ENCODE peak calls at places on chromosomes 5 and 9, in eight cellular contexts. One of them, this sample, is unnamed.

GRCh38 chr5:142012792-142013388 is at the start of gene GNPDA1:
- DNase-seq in lower leg skin: peak
- DNase-seq in cardiac muscle cell: peak
- DNase-seq in fibroblast of lung: peak
- DNase-seq in Calu3: peak
- DNase-seq in pancreas: peak
- DNase-seq in uterus: peak
- DNase-seq in nephron progenitor cell: peak
- DNase-seq in this sample: no peak

GRCh38 chr5:168404366-168404765 is 81.9 kb upstream of the RARS1 start:
- DNase-seq in lower leg skin: no peak
- DNase-seq in cardiac muscle cell: no peak
- DNase-seq in fibroblast of lung: peak
- DNase-seq in Calu3: no peak
- DNase-seq in pancreas: no peak
- DNase-seq in uterus: no peak
- DNase-seq in nephron progenitor cell: no peak
- DNase-seq in this sample: peak

GRCh38 chr5:80318212-80318611 is 1.6 kb upstream of the SPZ1 start:
- DNase-seq in lower leg skin: no peak
- DNase-seq in cardiac muscle cell: no peak
- DNase-seq in fibroblast of lung: peak
- DNase-seq in Calu3: no peak
- DNase-seq in pancreas: no peak
- DNase-seq in uterus: peak
- DNase-seq in nephron progenitor cell: peak
- DNase-seq in this sample: peak

GRCh38 chr5:6576861-6577501 is 55.9 kb downstream of the NSUN2 start:
- DNase-seq in lower leg skin: peak
- DNase-seq in cardiac muscle cell: peak
- DNase-seq in fibroblast of lung: peak
- DNase-seq in Calu3: peak
- DNase-seq in pancreas: no peak
- DNase-seq in uterus: no peak
- DNase-seq in nephron progenitor cell: no peak
- DNase-seq in this sample: peak

GRCh38 chr5:98474802-98475201 is 298.7 kb upstream of the RGMB start:
- DNase-seq in lower leg skin: no peak
- DNase-seq in cardiac muscle cell: no peak
- DNase-seq in fibroblast of lung: no peak
- DNase-seq in Calu3: no peak
- DNase-seq in pancreas: no peak
- DNase-seq in uterus: no peak
- DNase-seq in nephron progenitor cell: no peak
- DNase-seq in this sample: no peak

GRCh38 chr9:92763721-92764380 is 782 bp downstream of the BICD2 start:
- DNase-seq in lower leg skin: peak
- DNase-seq in cardiac muscle cell: peak
- DNase-seq in fibroblast of lung: peak
- DNase-seq in Calu3: no peak
- DNase-seq in pancreas: no peak
- DNase-seq in uterus: no peak
- DNase-seq in nephron progenitor cell: peak
- DNase-seq in this sample: no peak

GRCh38 chr5:147223343-147223742 is 11.5 kb upstream of the STK32A start:
- DNase-seq in lower leg skin: no peak
- DNase-seq in cardiac muscle cell: no peak
- DNase-seq in fibroblast of lung: peak
- DNase-seq in Calu3: no peak
- DNase-seq in pancreas: no peak
- DNase-seq in uterus: no peak
- DNase-seq in nephron progenitor cell: no peak
- DNase-seq in this sample: no peak

GRCh38 chr5:147949711-147950573 is 43.6 kb upstream of the C5orf46 start:
- DNase-seq in lower leg skin: no peak
- DNase-seq in cardiac muscle cell: peak
- DNase-seq in fibroblast of lung: peak
- DNase-seq in Calu3: no peak
- DNase-seq in pancreas: no peak
- DNase-seq in uterus: no peak
- DNase-seq in nephron progenitor cell: no peak
- DNase-seq in this sample: peak

GRCh38 chr5:21678526-21678925 is 1174.6 kb downstream of the CDH12 start:
- DNase-seq in lower leg skin: no peak
- DNase-seq in cardiac muscle cell: no peak
- DNase-seq in fibroblast of lung: no peak
- DNase-seq in Calu3: no peak
- DNase-seq in pancreas: no peak
- DNase-seq in uterus: no peak
- DNase-seq in nephron progenitor cell: no peak
- DNase-seq in this sample: no peak

GRCh38 chr9:127311239-127311741 is 46.7 kb downstream of the GARNL3 start:
- DNase-seq in lower leg skin: no peak
- DNase-seq in cardiac muscle cell: peak
- DNase-seq in fibroblast of lung: peak
- DNase-seq in Calu3: peak
- DNase-seq in pancreas: peak
- DNase-seq in uterus: peak
- DNase-seq in nephron progenitor cell: peak
- DNase-seq in this sample: no peak

GRCh38 chr5:173035904-173036707 is 20.0 kb upstream of the CREBRF start:
- DNase-seq in lower leg skin: peak
- DNase-seq in cardiac muscle cell: no peak
- DNase-seq in fibroblast of lung: no peak
- DNase-seq in Calu3: no peak
- DNase-seq in pancreas: no peak
- DNase-seq in uterus: no peak
- DNase-seq in nephron progenitor cell: no peak
- DNase-seq in this sample: no peak

GRCh38 chr5:53243403-53243802 is 133.8 kb upstream of the MOCS2 start:
- DNase-seq in lower leg skin: no peak
- DNase-seq in cardiac muscle cell: no peak
- DNase-seq in fibroblast of lung: no peak
- DNase-seq in Calu3: peak
- DNase-seq in pancreas: no peak
- DNase-seq in uterus: no peak
- DNase-seq in nephron progenitor cell: no peak
- DNase-seq in this sample: no peak

GRCh38 chr5:94241288-94241651 is 377.1 kb downstream of the KIAA0825 start:
- DNase-seq in lower leg skin: no peak
- DNase-seq in cardiac muscle cell: no peak
- DNase-seq in fibroblast of lung: peak
- DNase-seq in Calu3: peak
- DNase-seq in pancreas: no peak
- DNase-seq in uterus: no peak
- DNase-seq in nephron progenitor cell: no peak
- DNase-seq in this sample: no peak

GRCh38 chr9:20117482-20117881 is 328.6 kb upstream of the SLC24A2 start:
- DNase-seq in lower leg skin: no peak
- DNase-seq in cardiac muscle cell: no peak
- DNase-seq in fibroblast of lung: no peak
- DNase-seq in Calu3: no peak
- DNase-seq in pancreas: no peak
- DNase-seq in uterus: no peak
- DNase-seq in nephron progenitor cell: no peak
- DNase-seq in this sample: no peak

GRCh38 chr5:24225051-24225450 is 419.7 kb downstream of the CDH10 start:
- DNase-seq in lower leg skin: no peak
- DNase-seq in cardiac muscle cell: no peak
- DNase-seq in fibroblast of lung: peak
- DNase-seq in Calu3: no peak
- DNase-seq in pancreas: no peak
- DNase-seq in uterus: no peak
- DNase-seq in nephron progenitor cell: no peak
- DNase-seq in this sample: no peak

GRCh38 chr5:159170021-159170420 is 39.3 kb downstream of the RNF145 start:
- DNase-seq in lower leg skin: no peak
- DNase-seq in cardiac muscle cell: no peak
- DNase-seq in fibroblast of lung: no peak
- DNase-seq in Calu3: no peak
- DNase-seq in pancreas: no peak
- DNase-seq in uterus: no peak
- DNase-seq in nephron progenitor cell: no peak
- DNase-seq in this sample: no peak

GRCh38 chr5:156411131-156411727 is 84.3 kb downstream of the SGCD start:
- DNase-seq in lower leg skin: no peak
- DNase-seq in cardiac muscle cell: no peak
- DNase-seq in fibroblast of lung: peak
- DNase-seq in Calu3: no peak
- DNase-seq in pancreas: no peak
- DNase-seq in uterus: no peak
- DNase-seq in nephron progenitor cell: no peak
- DNase-seq in this sample: peak

GRCh38 chr9:107674937-107675277 is 185.3 kb upstream of the KLF4 start:
- DNase-seq in lower leg skin: peak
- DNase-seq in cardiac muscle cell: no peak
- DNase-seq in fibroblast of lung: no peak
- DNase-seq in Calu3: no peak
- DNase-seq in pancreas: no peak
- DNase-seq in uterus: no peak
- DNase-seq in nephron progenitor cell: no peak
- DNase-seq in this sample: peak

GRCh38 chr5:132370241-132370820 is 821 bp downstream of the SLC22A5 start:
- DNase-seq in lower leg skin: no peak
- DNase-seq in cardiac muscle cell: no peak
- DNase-seq in fibroblast of lung: no peak
- DNase-seq in Calu3: no peak
- DNase-seq in pancreas: no peak
- DNase-seq in uterus: no peak
- DNase-seq in nephron progenitor cell: no peak
- DNase-seq in this sample: no peak

GRCh38 chr5:132369471-132370240 is at the start of gene SLC22A5:
- DNase-seq in lower leg skin: peak
- DNase-seq in cardiac muscle cell: peak
- DNase-seq in fibroblast of lung: peak
- DNase-seq in Calu3: peak
- DNase-seq in pancreas: peak
- DNase-seq in uterus: peak
- DNase-seq in nephron progenitor cell: peak
- DNase-seq in this sample: no peak

GRCh38 chr5:132372122-132372521 is 2.6 kb downstream of the SLC22A5 start:
- DNase-seq in lower leg skin: peak
- DNase-seq in cardiac muscle cell: no peak
- DNase-seq in fibroblast of lung: no peak
- DNase-seq in Calu3: no peak
- DNase-seq in pancreas: no peak
- DNase-seq in uterus: no peak
- DNase-seq in nephron progenitor cell: no peak
- DNase-seq in this sample: no peak

GRCh38 chr5:132371603-132371994 is 2.1 kb downstream of the SLC22A5 start:
- DNase-seq in lower leg skin: peak
- DNase-seq in cardiac muscle cell: no peak
- DNase-seq in fibroblast of lung: no peak
- DNase-seq in Calu3: peak
- DNase-seq in pancreas: no peak
- DNase-seq in uterus: no peak
- DNase-seq in nephron progenitor cell: no peak
- DNase-seq in this sample: no peak

GRCh38 chr5:132369012-132369470 is 469 bp upstream of the SLC22A5 start:
- DNase-seq in lower leg skin: no peak
- DNase-seq in cardiac muscle cell: no peak
- DNase-seq in fibroblast of lung: no peak
- DNase-seq in Calu3: no peak
- DNase-seq in pancreas: no peak
- DNase-seq in uterus: no peak
- DNase-seq in nephron progenitor cell: no peak
- DNase-seq in this sample: no peak
- TF ChIP-seq CTCF in lower leg skin: no peak
- TF ChIP-seq CTCF in cardiac muscle cell: no peak
- TF ChIP-seq CTCF in fibroblast of lung: no peak
- TF ChIP-seq CTCF in Calu3: no peak
- TF ChIP-seq CTCF in pancreas: no peak
- TF ChIP-seq CTCF in uterus: no peak
- TF ChIP-seq CTCF in nephron progenitor cell: no peak
- TF ChIP-seq CTCF in this sample: no peak

DNA sequence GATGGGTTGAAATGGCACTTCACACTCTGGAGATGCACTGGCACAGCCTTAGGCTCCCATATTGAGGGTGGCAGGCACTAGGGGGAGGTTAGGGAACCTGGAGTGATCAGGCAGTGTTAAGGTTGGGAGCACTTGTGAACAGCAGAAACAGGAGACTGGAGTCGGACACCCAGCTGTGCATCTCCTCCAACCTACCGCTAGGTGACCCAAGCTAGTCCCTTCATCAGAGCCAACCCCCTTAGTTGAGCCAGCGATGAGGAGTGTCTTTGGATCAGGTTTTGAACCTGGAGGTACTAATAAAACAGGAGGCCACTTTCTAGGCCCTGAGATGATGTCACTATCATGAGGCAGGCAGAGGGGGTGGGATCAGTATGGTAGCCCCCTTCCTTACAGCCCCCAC is 1.7 kb downstream of the ACTL7B start:
- DNase-seq in lower leg skin: no peak
- DNase-seq in cardiac muscle cell: no peak
- DNase-seq in fibroblast of lung: no peak
- DNase-seq in Calu3: no peak
- DNase-seq in pancreas: no peak
- DNase-seq in uterus: no peak
- DNase-seq in nephron progenitor cell: no peak
- DNase-seq in this sample: no peak
- TF ChIP-seq CTCF in lower leg skin: no peak
- TF ChIP-seq CTCF in cardiac muscle cell: no peak
- TF ChIP-seq CTCF in fibroblast of lung: no peak
- TF ChIP-seq CTCF in Calu3: no peak
- TF ChIP-seq CTCF in pancreas: no peak
- TF ChIP-seq CTCF in uterus: no peak
- TF ChIP-seq CTCF in nephron progenitor cell: no peak
- TF ChIP-seq CTCF in this sample: no peak

GRCh38 chr9:97793067-97793466 is 60.0 kb upstream of the FOXE1 start:
- DNase-seq in lower leg skin: no peak
- DNase-seq in cardiac muscle cell: no peak
- DNase-seq in fibroblast of lung: no peak
- DNase-seq in Calu3: no peak
- DNase-seq in pancreas: no peak
- DNase-seq in uterus: no peak
- DNase-seq in nephron progenitor cell: no peak
- DNase-seq in this sample: no peak
- TF ChIP-seq CTCF in lower leg skin: no peak
- TF ChIP-seq CTCF in cardiac muscle cell: no peak
- TF ChIP-seq CTCF in fibroblast of lung: no peak
- TF ChIP-seq CTCF in Calu3: no peak
- TF ChIP-seq CTCF in pancreas: no peak
- TF ChIP-seq CTCF in uterus: no peak
- TF ChIP-seq CTCF in nephron progenitor cell: no peak
- TF ChIP-seq CTCF in this sample: no peak

GRCh38 chr5:37412515-37412914 is 33.4 kb downstream of the WDR70 start:
- DNase-seq in lower leg skin: no peak
- DNase-seq in cardiac muscle cell: no peak
- DNase-seq in fibroblast of lung: no peak
- DNase-seq in Calu3: no peak
- DNase-seq in pancreas: no peak
- DNase-seq in uterus: no peak
- DNase-seq in nephron progenitor cell: no peak
- DNase-seq in this sample: no peak

GRCh38 chr5:37417347-37417746 is 38.2 kb downstream of the WDR70 start:
- DNase-seq in lower leg skin: no peak
- DNase-seq in cardiac muscle cell: no peak
- DNase-seq in fibroblast of lung: no peak
- DNase-seq in Calu3: no peak
- DNase-seq in pancreas: no peak
- DNase-seq in uterus: no peak
- DNase-seq in nephron progenitor cell: no peak
- DNase-seq in this sample: no peak
- TF ChIP-seq CTCF in lower leg skin: no peak
- TF ChIP-seq CTCF in cardiac muscle cell: no peak
- TF ChIP-seq CTCF in fibroblast of lung: no peak
- TF ChIP-seq CTCF in Calu3: no peak
- TF ChIP-seq CTCF in pancreas: no peak
- TF ChIP-seq CTCF in uterus: no peak
- TF ChIP-seq CTCF in nephron progenitor cell: no peak
- TF ChIP-seq CTCF in this sample: no peak

This sample was measured in HFF-Myc.